ENCODE peak calls at places on chromosomes 1 and 21, in nine cellular contexts. D, X, G, W, B, E, H, O and Y are unnamed samples.

GRCh38 chr1:81493102-81493864 is 307.5 kb upstream of the ADGRL2 start:
- DNase-seq in B (no peak), E (no peak), O (no peak), H (no peak), X (no peak), D (no peak), G (no peak), W (no peak), Y (no peak)

GRCh38 chr1:208445710-208446702 is 201.8 kb upstream of the PLXNA2 start:
- DNase-seq in E (no peak), O (peak), G (no peak), H (no peak), B (no peak), D (no peak), W (no peak), X (no peak), Y (no peak)

GRCh38 chr1:205142105-205142475 is 20.3 kb upstream of the RBBP5 start:
- DNase-seq in W (no peak), G (no peak), E (no peak), O (no peak), B (no peak), H (no peak), D (no peak), X (no peak), Y (no peak)

GRCh38 chr1:234980657-234981396 is 147.8 kb downstream of the TOMM20 start:
- DNase-seq in B (no peak), X (peak), W (no peak), D (peak), H (peak), E (peak), G (peak), O (no peak), Y (peak)

GRCh38 chr1:53732912-53733317 is 6.0 kb downstream of the GLIS1 start:
- DNase-seq in W (no peak), G (peak), H (no peak), E (no peak), D (no peak), O (no peak), X (peak), B (no peak), Y (no peak)

GRCh38 chr21:32389337-32390015 is 3.3 kb downstream of the URB1 start:
- DNase-seq in G (peak), W (no peak), O (no peak), B (no peak), D (no peak), H (no peak), X (peak), E (no peak), Y (no peak)

GRCh38 chr1:247056071-247056470 is 22.5 kb downstream of the ZNF670 start:
- DNase-seq in X (no peak), O (no peak), H (no peak), B (no peak), G (no peak), W (no peak), E (no peak), D (no peak), Y (no peak)

GRCh38 chr1:96978867-96979266 is 257.3 kb downstream of the PTBP2 start:
- DNase-seq in B (peak), D (no peak), G (no peak), H (no peak), E (no peak), O (no peak), X (no peak), W (no peak), Y (no peak)

GRCh38 chr1:206067486-206068302 is 14.7 kb downstream of the RHEX start:
- DNase-seq in X (no peak), D (no peak), G (no peak), B (no peak), W (no peak), E (no peak), O (no peak), H (no peak), Y (no peak)

GRCh38 chr1:19179597-19180271 is 30.3 kb downstream of the UBR4 start:
- DNase-seq in E (no peak), O (peak), B (peak), H (no peak), X (peak), D (no peak), W (no peak), G (peak), Y (no peak)

GRCh38 chr1:160544647-160545046 is 21.6 kb upstream of the SLAMF6 start:
- DNase-seq in W (no peak), D (no peak), B (peak), H (no peak), G (peak), E (no peak), X (peak), O (peak), Y (no peak)

GRCh38 chr1:154198756-154199562 is 7.1 kb upstream of the TPM3 start:
- DNase-seq in D (no peak), H (no peak), B (peak), W (peak), E (no peak), O (peak), X (peak), G (peak), Y (no peak)

GRCh38 chr1:211198111-211198510 is 61.1 kb upstream of the RCOR3 start:
- DNase-seq in E (no peak), X (peak), D (no peak), W (no peak), H (no peak), G (peak), O (no peak), B (no peak), Y (no peak)

GRCh38 chr1:97849350-97850339 is 71.2 kb downstream of the DPYD start:
- DNase-seq in B (no peak), E (no peak), X (peak), O (no peak), H (no peak), G (peak), W (no peak), D (no peak), Y (peak)

GRCh38 chr1:210299501-210299900 is 29.2 kb upstream of the HHAT start:
- DNase-seq in W (no peak), X (no peak), H (no peak), B (no peak), E (no peak), G (no peak), O (peak), D (no peak), Y (no peak)

DNA sequence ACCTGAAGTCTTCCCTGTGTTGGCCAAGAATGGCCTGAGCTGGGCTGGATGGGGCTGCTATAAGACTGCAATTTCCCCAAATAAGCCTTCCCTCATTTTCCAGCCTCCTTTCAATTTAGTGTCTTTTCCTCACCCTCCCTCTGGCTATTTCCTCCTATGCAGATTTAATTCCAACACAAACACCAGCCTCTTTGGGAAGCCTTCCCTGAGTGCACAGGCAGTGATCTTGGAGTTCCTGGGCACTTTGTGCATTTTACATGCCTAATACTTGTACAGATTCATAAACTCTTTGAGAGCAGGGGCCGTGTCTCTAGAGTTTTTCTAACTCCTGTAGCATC is 91.1 kb upstream of the TLR5 start:
- DNase-seq in D (no peak), H (no peak), G (no peak), W (no peak), E (no peak), O (no peak), B (no peak), X (no peak), Y (no peak)
- H3K27ac ChIP-seq in D (no peak), H (no peak), G (peak), W (no peak), E (no peak), O (no peak), B (no peak), X (peak), Y (peak)

DNA sequence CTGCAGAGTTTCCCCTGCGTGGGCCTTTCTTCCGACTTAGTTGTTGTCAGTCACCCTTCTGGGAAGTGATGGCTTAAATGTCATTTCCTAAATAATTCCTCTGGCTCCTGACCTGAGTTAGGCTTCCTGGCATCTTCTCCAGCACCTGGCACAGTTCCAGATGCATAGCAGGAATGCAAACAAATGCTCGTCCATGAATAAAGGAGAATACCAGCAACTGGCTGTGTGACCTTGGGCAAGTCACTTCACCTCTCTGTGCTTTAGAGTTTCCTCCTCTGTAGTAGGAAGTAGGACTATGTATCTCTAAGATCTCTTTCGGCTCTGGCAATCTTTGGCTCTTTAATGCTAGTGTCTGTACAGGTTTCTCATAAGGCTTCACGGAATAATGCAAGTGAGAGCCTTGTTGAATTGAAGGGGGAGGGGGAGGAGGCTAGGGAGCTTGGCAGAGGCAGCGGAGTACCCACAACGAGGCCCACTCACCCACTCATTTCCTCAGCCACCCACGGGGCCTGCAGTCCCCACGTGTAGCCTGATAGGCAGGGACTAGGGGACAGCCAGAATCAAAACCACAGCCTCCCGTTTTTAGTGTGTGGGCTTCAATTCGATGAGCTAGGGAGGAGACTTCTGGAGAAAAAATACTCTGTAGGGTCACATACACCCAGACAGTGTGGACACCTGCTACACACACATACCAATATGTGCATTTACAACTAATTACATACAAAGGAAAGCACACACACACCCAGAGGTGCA is 48.1 kb downstream of the TENT5C start:
- DNase-seq in D (no peak), O (no peak), W (no peak), X (no peak), E (no peak), B (no peak), H (no peak), G (no peak), Y (no peak)
- H3K27ac ChIP-seq in D (no peak), O (no peak), W (no peak), X (no peak), E (peak), B (no peak), H (no peak), G (no peak), Y (no peak)

DNA sequence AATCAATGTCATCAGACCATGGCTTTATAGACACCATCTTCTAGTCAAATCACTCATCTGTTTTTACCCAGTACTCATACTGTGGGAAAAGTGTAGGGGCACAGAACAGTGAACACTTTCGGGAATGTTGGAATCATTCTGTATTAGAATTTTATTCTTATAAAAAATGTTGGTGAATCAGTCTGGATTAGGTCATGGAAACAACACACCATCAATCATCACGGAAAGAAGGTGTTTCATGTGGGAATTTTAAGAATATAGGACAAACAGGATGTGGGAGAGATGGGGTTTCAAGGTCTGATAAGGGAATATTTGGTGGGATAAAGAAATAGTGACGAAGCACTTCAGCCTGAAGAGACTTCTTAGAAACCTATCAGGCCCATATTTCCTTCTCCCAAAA is 17.3 kb downstream of the GBP1 start:
- DNase-seq in G (peak), D (no peak), B (no peak), H (no peak), E (no peak), X (peak), W (no peak), O (no peak), Y (no peak)
- H3K27ac ChIP-seq in G (no peak), D (no peak), B (no peak), H (no peak), E (no peak), X (no peak), W (no peak), O (no peak), Y (no peak)

GRCh38 chr1:149995927-149996326 is 14.6 kb downstream of the OTUD7B start:
- DNase-seq in G (peak), D (no peak), O (peak), E (no peak), H (no peak), B (peak), X (peak), W (no peak), Y (peak)
- H3K27ac ChIP-seq in G (peak), D (no peak), O (no peak), E (peak), H (no peak), B (peak), X (no peak), W (peak), Y (peak)

GRCh38 chr1:26705788-26706237 is 10.0 kb downstream of the ARID1A start:
- DNase-seq in O (no peak), E (no peak), D (no peak), G (peak), B (no peak), W (no peak), X (peak), H (no peak), Y (no peak)
- H3K27ac ChIP-seq in O (no peak), E (peak), D (peak), G (peak), B (no peak), W (no peak), X (peak), H (no peak), Y (peak)